ENCODE peak calls at places on chromosomes 7 and 10, in six cellular contexts. G is cardiac muscle cell, Q is brain microvascular endothelial cell, Z is GM23248, M is adrenal gland, P is fibroblast of lung. E is an unnamed sample.
A peak's percentile ranks its signal among the peaks of the same experiment; 100 is the strongest.

GRCh38 chr10:129707406-129708388 is 240.7 kb downstream of the MGMT start:
- DNase-seq in M (no peak), Z (no peak), G (no peak), Q (peak; percentile 23), P (peak; percentile 52), E (no peak)

GRCh38 chr10:79458483-79458882 is 13.1 kb upstream of the ZCCHC24 start:
- DNase-seq in Z (no peak), P (no peak), M (no peak), Q (no peak), G (no peak), E (no peak)

GRCh38 chr10:21720090-21720489 is 186.1 kb downstream of the MLLT10 start:
- DNase-seq in G (peak; percentile 62), P (peak; percentile 24), Q (no peak), Z (no peak), M (no peak), E (no peak)

GRCh38 chr7:26168458-26169023 is 16.5 kb downstream of the NFE2L3 start:
- DNase-seq in G (no peak), M (no peak), Z (no peak), Q (no peak), P (no peak), E (no peak)

GRCh38 chr7:99525713-99526440 is 21.4 kb downstream of the ZKSCAN5 start:
- DNase-seq in G (peak; percentile 28), Z (peak; percentile 32), Q (peak; percentile 4), P (no peak), M (no peak), E (no peak)

GRCh38 chr7:28312973-28313372 is 99.3 kb upstream of the CREB5 start:
- DNase-seq in G (no peak), Z (no peak), Q (no peak), P (no peak), M (no peak), E (no peak)

GRCh38 chr10:130372222-130372621 is 236.0 kb downstream of the GLRX3 start:
- DNase-seq in Z (no peak), G (no peak), Q (no peak), P (no peak), M (no peak), E (no peak)

GRCh38 chr10:124917168-124917938 is 24.6 kb upstream of the ZRANB1 start:
- DNase-seq in M (peak; percentile 60), Q (peak; percentile 44), G (peak; percentile 71), Z (peak; percentile 75), P (peak; percentile 52), E (peak; percentile 80)

GRCh38 chr7:54476609-54477008 is 65.6 kb upstream of the VSTM2A start:
- DNase-seq in Q (no peak), Z (no peak), P (no peak), G (no peak), M (no peak), E (no peak)

GRCh38 chr10:86752311-86752710 is 4.1 kb upstream of the BMPR1A start:
- DNase-seq in Q (no peak), M (no peak), G (no peak), Z (no peak), P (no peak), E (no peak)

GRCh38 chr10:78623577-78624215 is 445.1 kb upstream of the ZMIZ1 start:
- DNase-seq in Q (peak; percentile 66), Z (peak; percentile 87), P (peak; percentile 95), M (peak; percentile 69), G (peak; percentile 61), E (no peak)

GRCh38 chr7:99407849-99408346 is 499 bp downstream of the PDAP1 start:
- DNase-seq in P (peak; percentile 86), G (peak; percentile 40), Z (peak; percentile 97), M (peak; percentile 82), Q (peak; percentile 69), E (peak; percentile 86)

GRCh38 chr10:104100795-104101194 is 15.1 kb upstream of the COL17A1 start:
- DNase-seq in G (no peak), P (no peak), Q (no peak), Z (no peak), M (no peak), E (no peak)

GRCh38 chr7:29377718-29378117 is 183.1 kb downstream of the CHN2 start:
- DNase-seq in G (no peak), P (no peak), Q (no peak), M (peak; percentile 45), Z (no peak), E (no peak)

GRCh38 chr7:73885975-73886798 is 25.2 kb downstream of the TMEM270 start:
- DNase-seq in Z (peak; percentile 84), G (peak; percentile 27), Q (peak; percentile 63), P (peak; percentile 82), M (no peak), E (no peak)

GRCh38 chr10:283916-284356 is 148.7 kb downstream of the ZMYND11 start:
- DNase-seq in Q (no peak), M (no peak), Z (no peak), G (no peak), P (no peak), E (no peak)

GRCh38 chr10:15324611-15325010 is 46.5 kb downstream of the FAM171A1 start:
- DNase-seq in Z (peak; percentile 44), P (peak; percentile 83), M (no peak), G (no peak), Q (no peak), E (no peak)

GRCh38 chr10:4691776-4692175 is 134.2 kb upstream of the AKR1E2 start:
- DNase-seq in P (peak; percentile 80), Q (peak; percentile 23), Z (peak; percentile 33), M (no peak), G (no peak), E (no peak)

GRCh38 chr7:133530682-133531081 is 277.8 kb downstream of the EXOC4 start:
- DNase-seq in Q (peak; percentile 48), G (no peak), P (peak; percentile 91), M (no peak), Z (peak; percentile 56), E (no peak)

GRCh38 chr10:6154566-6154965 is 48.2 kb upstream of the PFKFB3 start:
- DNase-seq in M (no peak), P (no peak), G (no peak), Q (no peak), Z (no peak), E (no peak)

GRCh38 chr7:134084488-134085144 is 42.5 kb upstream of the LRGUK start:
- DNase-seq in Q (no peak), P (no peak), M (no peak), Z (peak; percentile 21), G (no peak), E (peak; percentile 12)

GRCh38 chr10:51092402-51092801 is 18.1 kb downstream of the PRKG1 start:
- DNase-seq in M (peak; percentile 83), Q (peak; percentile 51), P (peak; percentile 68), G (no peak), Z (peak; percentile 58), E (peak; percentile 78)

GRCh38 chr10:100751211-100751933 is 6.0 kb downstream of the PAX2 start:
- DNase-seq in G (no peak), P (no peak), Z (no peak), M (no peak), Q (no peak), E (no peak)

DNA sequence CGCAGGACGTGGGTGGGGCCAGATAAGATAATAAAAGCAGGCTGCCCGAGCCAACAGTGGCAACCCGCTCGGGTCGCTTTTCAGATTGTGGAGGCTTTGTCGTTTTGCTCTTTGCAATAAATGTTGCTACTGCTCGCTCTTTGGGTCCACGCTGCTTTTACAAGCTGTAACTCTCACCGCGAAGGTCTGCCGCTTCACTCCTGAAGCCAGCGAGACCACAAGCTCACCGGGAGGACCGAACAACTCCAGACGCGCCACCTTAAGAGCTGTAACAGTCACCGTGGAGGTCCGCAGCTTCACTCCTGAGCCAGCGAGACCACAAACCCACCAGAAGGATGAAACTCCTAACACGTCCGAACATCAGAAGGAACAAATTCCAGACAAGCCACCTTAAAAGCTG is 286.6 kb upstream of the MAGI2 start:
- DNase-seq in Q (no peak), G (no peak), M (no peak), Z (no peak), P (no peak), E (no peak)
- H3K27ac ChIP-seq in Q (no peak overlapping the region), G (no peak overlapping the region), M (no peak overlapping the region), Z (no peak overlapping the region), P (no peak overlapping the region), E (no peak overlapping the region)

DNA sequence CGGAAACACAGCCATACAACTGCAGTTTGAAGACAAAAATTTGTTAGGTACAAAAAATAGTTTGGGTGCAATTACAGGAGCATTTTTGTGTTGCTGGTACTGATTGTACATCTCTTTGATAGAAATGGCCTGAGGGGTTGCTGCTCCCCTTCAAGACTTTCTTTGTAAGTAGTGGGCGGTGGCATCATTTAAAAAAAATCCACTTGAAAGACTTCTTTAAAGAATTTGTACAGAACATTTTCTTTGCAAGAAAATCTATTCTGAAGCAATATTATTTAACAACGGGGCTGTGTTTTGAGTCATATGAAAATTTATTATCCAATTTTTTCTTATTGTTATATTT is 144.1 kb upstream of the CAV2 start:
- DNase-seq in G (no peak), P (no peak), M (no peak), Z (no peak), Q (no peak), E (no peak)
- H3K27ac ChIP-seq in G (peak overlapping the region; percentile 75), P (peak overlapping the region; percentile 82), M (peak overlapping the region; percentile 58), Z (peak overlapping the region; percentile 96), Q (peak overlapping the region; percentile 88), E (peak overlapping the region; percentile 89)

DNA sequence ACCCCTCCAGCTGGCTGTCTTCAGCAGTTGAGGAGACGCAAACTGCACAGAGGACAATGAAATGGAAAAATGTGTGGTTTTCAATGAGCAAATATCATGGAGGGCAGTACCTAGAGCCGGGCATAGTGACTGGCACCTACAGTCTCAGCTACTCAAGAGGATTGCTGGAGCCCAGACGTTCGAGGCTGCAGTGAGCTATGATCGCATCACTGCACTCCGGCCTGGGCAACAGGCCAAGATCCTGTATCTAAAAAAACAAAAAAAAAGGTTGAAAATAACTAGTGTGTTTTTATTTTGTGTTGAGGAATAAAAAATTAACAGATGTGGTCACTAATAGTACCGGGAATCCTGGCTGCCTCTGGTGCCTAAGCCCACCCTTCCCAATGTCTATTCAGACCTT is 345.5 kb downstream of the GALNT17 start:
- DNase-seq in Q (peak; percentile 22), Z (peak; percentile 12), M (no peak), G (no peak), P (no peak), E (no peak)
- H3K27ac ChIP-seq in Q (no peak overlapping the region), Z (no peak overlapping the region), M (no peak overlapping the region), G (no peak overlapping the region), P (no peak overlapping the region), E (no peak overlapping the region)

GRCh38 chr10:128150045-128150493 is 23.8 kb upstream of the MKI67 start:
- DNase-seq in M (peak; percentile 49), G (peak; percentile 85), Q (peak; percentile 24), P (peak; percentile 45), Z (peak; percentile 81), E (no peak)

GRCh38 chr10:128151031-128151430 is 24.8 kb upstream of the MKI67 start:
- DNase-seq in M (no peak), P (no peak), Z (no peak), G (no peak), Q (no peak), E (no peak)

GRCh38 chr10:128150551-128150950 is 24.3 kb upstream of the MKI67 start:
- DNase-seq in P (no peak), M (no peak), Q (no peak), G (no peak), Z (no peak), E (no peak)

GRCh38 chr10:128147669-128148068 is 21.4 kb upstream of the MKI67 start:
- DNase-seq in Q (peak; percentile 21), P (peak; percentile 77), M (no peak), G (no peak), Z (peak; percentile 90), E (no peak)

GRCh38 chr10:128149267-128149666 is 23.0 kb upstream of the MKI67 start:
- DNase-seq in Z (no peak), Q (no peak), G (no peak), P (no peak), M (no peak), E (no peak)
- H3K27ac ChIP-seq in Z (no peak overlapping the region), Q (no peak overlapping the region), G (no peak overlapping the region), P (no peak overlapping the region), M (no peak overlapping the region), E (no peak overlapping the region)

E was measured in coronary artery.